ENCODE peak calls at places on chromosomes 11 and 22, in five cellular contexts. P is GM12865, O is fibroblast of pulmonary artery, H is GM13976, I is psoas muscle. Z is an unnamed sample.

GRCh38 chr11:64340671-64341335 is 799 bp downstream of the CCDC88B start:
- DNase-seq in P (peak), O (no peak), H (peak), I (peak), Z (peak)

GRCh38 chr22:17786435-17787158 is 12.3 kb upstream of the BID start:
- DNase-seq in P (no peak), O (peak), H (no peak), I (peak), Z (no peak)

GRCh38 chr11:9808943-9809342 is 145.1 kb downstream of the SWAP70 start:
- DNase-seq in P (no peak), O (peak), H (no peak), I (no peak), Z (no peak)

GRCh38 chr11:132670921-132671675 is 861.2 kb downstream of the OPCML start:
- DNase-seq in P (no peak), O (no peak), H (no peak), I (no peak), Z (no peak)

GRCh38 chr22:28051787-28052356 is 132.8 kb upstream of the PITPNB start:
- DNase-seq in P (peak), O (peak), H (peak), I (peak), Z (no peak)

GRCh38 chr11:112523477-112523876 is 262.8 kb upstream of the PLET1 start:
- DNase-seq in P (no peak), O (no peak), H (no peak), I (no peak), Z (no peak)

GRCh38 chr22:39601180-39601535 is 30.6 kb downstream of the CACNA1I start:
- DNase-seq in P (peak), O (no peak), H (no peak), I (no peak), Z (no peak)

GRCh38 chr11:121451982-121452608 is at the start of gene SORL1:
- DNase-seq in P (peak), O (peak), H (peak), I (peak), Z (peak)

GRCh38 chr11:15673408-15673811 is 558.7 kb downstream of the INSC start:
- DNase-seq in P (no peak), O (no peak), H (no peak), I (no peak), Z (no peak)

GRCh38 chr11:6002202-6002699 is 4.5 kb downstream of the OR56A4 start:
- DNase-seq in P (no peak), O (no peak), H (no peak), I (no peak), Z (no peak)

GRCh38 chr11:75351541-75352416 is at the start of gene ARRB1:
- DNase-seq in P (peak), O (peak), H (peak), I (peak), Z (peak)

GRCh38 chr11:124670732-124671131 is 2.8 kb downstream of the SIAE start:
- DNase-seq in P (peak), O (peak), H (no peak), I (no peak), Z (no peak)

GRCh38 chr11:21104641-21105040 is 435.3 kb downstream of the NELL1 start:
- DNase-seq in P (no peak), O (no peak), H (no peak), I (no peak), Z (no peak)

GRCh38 chr11:78659326-78660319 is 85.0 kb upstream of the NARS2 start:
- DNase-seq in P (no peak), O (no peak), H (no peak), I (no peak), Z (no peak)

GRCh38 chr11:123357990-123358827 is 71.9 kb upstream of the GRAMD1B start:
- DNase-seq in P (peak), O (peak), H (peak), I (peak), Z (peak)

GRCh38 chr11:7514099-7514725 is 413 bp downstream of the PPFIBP2 start:
- DNase-seq in P (peak), O (no peak), H (no peak), I (peak), Z (peak)

GRCh38 chr11:2074266-2074825 is 64.8 kb downstream of the IGF2 start:
- DNase-seq in P (no peak), O (no peak), H (no peak), I (no peak), Z (no peak)

GRCh38 chr22:36912694-36913430 is 566 bp upstream of the CSF2RB start:
- DNase-seq in P (no peak), O (no peak), H (no peak), I (no peak), Z (no peak)

GRCh38 chr11:31956310-31956709 is 134.6 kb upstream of the RCN1 start:
- DNase-seq in P (peak), O (no peak), H (no peak), I (no peak), Z (no peak)

GRCh38 chr11:83156996-83157754 is at the start of gene PCF11:
- DNase-seq in P (no peak), O (no peak), H (no peak), I (no peak), Z (peak)

GRCh38 chr11:81237139-81237538 is 1496.5 kb downstream of the FAM181B start:
- DNase-seq in P (peak), O (peak), H (no peak), I (no peak), Z (peak)

GRCh38 chr11:17267576-17267975 is 9.0 kb upstream of the NUCB2 start:
- DNase-seq in P (peak), O (peak), H (no peak), I (no peak), Z (no peak)

GRCh38 chr11:114026355-114026754 is 33.2 kb upstream of the ZBTB16 start:
- DNase-seq in P (peak), O (peak), H (no peak), I (no peak), Z (no peak)

GRCh38 chr11:1771273-1771672 is 7.5 kb upstream of the CTSD start:
- DNase-seq in P (no peak), O (no peak), H (no peak), I (peak), Z (no peak)

GRCh38 chr11:84719935-84720577 is 907.1 kb downstream of the DLG2 start:
- DNase-seq in P (no peak), O (no peak), H (no peak), I (peak), Z (no peak)

GRCh38 chr22:42471441-42471840 is 39.2 kb upstream of the NFAM1 start:
- DNase-seq in P (no peak), O (no peak), H (no peak), I (no peak), Z (no peak)

GRCh38 chr11:59186130-59186594 is 14.2 kb downstream of the DTX4 start:
- DNase-seq in P (peak), O (peak), H (peak), I (no peak), Z (peak)

GRCh38 chr11:132540586-132540985 is 991.7 kb downstream of the OPCML start:
- DNase-seq in P (no peak), O (no peak), H (no peak), I (no peak), Z (no peak)

GRCh38 chr11:64264371-64264852 is 13.1 kb downstream of the PLCB3 start:
- DNase-seq in P (no peak), O (no peak), H (no peak), I (peak), Z (no peak)

GRCh38 chr11:45994421-45995341 is 72.2 kb downstream of the LARGE2 start:
- DNase-seq in P (no peak), O (peak), H (no peak), I (no peak), Z (no peak)

GRCh38 chr22:29663230-29663826 is 56.5 kb upstream of the CABP7 start:
- DNase-seq in P (no peak), O (no peak), H (no peak), I (no peak), Z (no peak)

DNA sequence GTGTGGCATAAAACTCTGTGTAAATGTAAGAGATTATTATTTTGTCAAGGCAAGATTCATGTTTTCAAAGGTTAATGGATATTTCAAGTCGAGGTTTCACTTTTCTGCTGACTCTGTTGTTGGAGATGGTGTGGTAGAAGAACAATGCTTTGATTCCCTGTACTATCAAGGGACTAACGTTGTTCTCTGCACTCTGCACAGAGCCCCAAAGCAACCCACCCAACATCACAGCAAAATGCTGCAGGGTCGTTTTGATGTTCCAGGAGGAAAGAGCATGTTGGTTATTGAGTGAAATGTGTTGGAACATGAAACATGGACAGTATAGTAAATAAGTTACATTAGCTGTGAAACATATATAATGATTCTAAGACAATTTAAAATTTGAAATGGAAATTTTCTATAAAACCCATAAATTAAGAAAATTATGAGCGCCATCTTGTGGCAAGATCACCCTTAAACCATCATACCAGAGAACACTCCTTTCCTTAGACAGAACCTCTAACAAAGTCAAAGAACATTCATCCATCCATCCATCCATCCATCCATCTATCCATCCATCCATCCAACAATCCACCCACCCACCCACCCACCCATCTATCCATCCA is 164.4 kb upstream of the ZBED5 start:
- DNase-seq in P (peak), O (peak), H (peak), I (no peak), Z (peak)
- TF ChIP-seq CTCF in P (peak), O (peak), H (no peak), I (peak), Z (peak)

DNA sequence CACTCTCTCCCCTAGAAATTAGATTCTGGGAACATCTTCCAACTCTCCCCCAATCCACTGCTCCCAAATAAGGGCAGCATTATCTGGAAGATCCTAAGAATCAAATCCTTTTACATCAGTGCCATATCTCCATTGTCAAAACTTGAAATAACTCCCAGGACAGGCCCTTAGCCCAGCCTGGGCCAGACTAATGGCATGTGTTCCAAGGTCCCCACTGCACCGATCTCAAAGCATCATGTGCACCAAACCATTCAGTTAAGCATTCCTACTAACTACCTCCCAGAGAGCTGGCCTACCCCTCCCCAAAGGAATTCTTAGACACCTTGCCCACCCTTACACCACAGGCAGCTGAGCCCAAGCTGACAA is 44.2 kb upstream of the POU2AF1 start:
- DNase-seq in P (no peak), O (no peak), H (no peak), I (no peak), Z (no peak)
- TF ChIP-seq CTCF in P (no peak), O (no peak), H (no peak), I (no peak), Z (no peak)

GRCh38 chr22:46107753-46108563 is 42.4 kb upstream of the PPARA start:
- DNase-seq in P (no peak), O (no peak), H (no peak), I (no peak), Z (no peak)

GRCh38 chr22:46110215-46110614 is 40.1 kb upstream of the PPARA start:
- DNase-seq in P (peak), O (no peak), H (no peak), I (peak), Z (no peak)

GRCh38 chr22:46107089-46107664 is 43.1 kb upstream of the PPARA start:
- DNase-seq in P (no peak), O (no peak), H (no peak), I (peak), Z (no peak)

GRCh38 chr22:46109474-46110003 is 40.8 kb upstream of the PPARA start:
- DNase-seq in P (no peak), O (no peak), H (no peak), I (no peak), Z (no peak)

GRCh38 chr22:46108564-46109473 is 41.5 kb upstream of the PPARA start:
- DNase-seq in P (peak), O (peak), H (no peak), I (no peak), Z (no peak)
- TF ChIP-seq CTCF in P (no peak), O (no peak), H (no peak), I (no peak), Z (no peak)

GRCh38 chr11:119093951-119094815 is 7.5 kb downstream of the DPAGT1 start:
- DNase-seq in P (peak), O (peak), H (peak), I (peak), Z (peak)

GRCh38 chr11:119093666-119093950 is 8.0 kb downstream of the DPAGT1 start:
- DNase-seq in P (no peak), O (no peak), H (no peak), I (no peak), Z (no peak)

GRCh38 chr11:119092880-119093665 is 8.4 kb downstream of the HMBS start:
- DNase-seq in P (no peak), O (no peak), H (no peak), I (no peak), Z (no peak)

GRCh38 chr11:119094816-119095065 is 6.9 kb downstream of the DPAGT1 start:
- DNase-seq in P (peak), O (peak), H (peak), I (peak), Z (peak)

GRCh38 chr11:119095066-119095880 is 6.4 kb downstream of the DPAGT1 start:
- DNase-seq in P (peak), O (peak), H (peak), I (peak), Z (peak)
- TF ChIP-seq CTCF in P (no peak), O (no peak), H (no peak), I (no peak), Z (no peak)

GRCh38 chr11:67691149-67691548 is 16.7 kb upstream of the ALDH3B2 start:
- DNase-seq in P (no peak), O (no peak), H (no peak), I (no peak), Z (no peak)
- TF ChIP-seq CTCF in P (no peak), O (peak), H (no peak), I (no peak), Z (peak)

GRCh38 chr11:109853156-109853776 is 239.9 kb upstream of the ZC3H12C start:
- DNase-seq in P (peak), O (peak), H (peak), I (no peak), Z (peak)
- TF ChIP-seq CTCF in P (peak), O (peak), H (peak), I (peak), Z (peak)

GRCh38 chr11:130145975-130146776 is 13.4 kb upstream of the ST14 start:
- DNase-seq in P (peak), O (no peak), H (no peak), I (no peak), Z (no peak)
- TF ChIP-seq CTCF in P (no peak), O (peak), H (no peak), I (no peak), Z (no peak)

DNA sequence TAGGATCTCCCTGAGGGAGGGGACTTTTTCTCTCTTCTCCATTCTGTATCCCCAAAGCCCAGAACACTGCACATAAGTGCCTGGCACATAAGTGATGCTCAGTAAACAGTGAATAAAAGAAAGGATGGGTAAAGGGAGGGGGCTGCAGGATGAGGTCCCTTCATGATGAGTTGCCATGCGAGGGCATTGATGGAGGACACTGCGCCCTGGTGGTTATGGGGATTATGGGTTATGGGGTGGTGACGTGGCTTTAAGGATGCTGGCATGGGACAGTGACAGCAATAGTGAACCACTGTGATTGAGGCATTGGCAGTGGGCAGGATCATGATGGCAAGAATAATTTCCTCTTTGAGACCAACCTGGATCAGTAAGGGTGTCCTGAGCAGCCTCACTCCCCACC is 43.9 kb upstream of the LRRC32 start:
- DNase-seq in P (no peak), O (no peak), H (no peak), I (no peak), Z (no peak)
- TF ChIP-seq CTCF in P (no peak), O (no peak), H (no peak), I (no peak), Z (no peak)

DNA sequence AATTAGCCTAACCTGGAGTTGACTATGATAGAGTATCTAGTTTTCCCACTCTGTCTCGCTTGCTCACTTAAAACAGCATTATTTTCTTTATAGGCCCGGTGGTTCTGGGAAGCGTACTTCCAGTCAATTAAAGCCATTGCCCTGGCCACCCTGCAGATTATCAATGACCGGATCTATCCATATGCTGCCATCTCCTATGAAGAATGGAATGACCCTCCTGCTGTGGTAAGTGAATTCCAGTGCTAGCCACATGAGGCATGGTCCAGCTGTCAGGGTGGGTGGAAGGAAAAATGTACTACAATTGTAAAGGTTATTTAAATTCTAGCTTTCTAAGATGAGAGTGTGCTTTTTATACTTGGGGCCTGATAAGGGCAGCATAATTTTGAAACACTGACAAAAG is 76.0 kb downstream of the EXT2 start:
- DNase-seq in P (no peak), O (no peak), H (no peak), I (no peak), Z (no peak)
- TF ChIP-seq CTCF in P (no peak), O (no peak), H (no peak), I (no peak), Z (no peak)